ENCODE peak calls at places on chromosome 9, in nine cellular contexts. G is pancreas, S is neural crest cell, Z is breast epithelium, I is mesothelial cell of epicardium, V is psoas muscle, C is HFFc6, X is GM20000, R is mammary epithelial cell. N is an unnamed sample.

GRCh38 chr9:90641090-90641489 is 1.5 kb downstream of the DIRAS2 start:
- DNase-seq in G (no peak), S (no peak), Z (no peak), I (no peak), V (no peak), C (no peak), X (no peak), R (no peak), N (no peak)

GRCh38 chr9:93130861-93131481 is 3.1 kb downstream of the NINJ1 start:
- DNase-seq in G (peak), S (no peak), Z (no peak), I (no peak), V (peak), C (no peak), X (no peak), R (no peak), N (no peak)

GRCh38 chr9:96067004-96067403 is 191.5 kb downstream of the ERCC6L2 start:
- DNase-seq in G (no peak), S (no peak), Z (no peak), I (no peak), V (no peak), C (no peak), X (no peak), R (no peak), N (no peak)

GRCh38 chr9:125472926-125473701 is 211.5 kb downstream of the GAPVD1 start:
- DNase-seq in G (no peak), S (no peak), Z (no peak), I (no peak), V (no peak), C (peak), X (no peak), R (no peak), N (no peak)

GRCh38 chr9:114538241-114538640 is 33.0 kb upstream of the WHRN start:
- DNase-seq in G (no peak), S (no peak), Z (no peak), I (no peak), V (no peak), C (no peak), X (no peak), R (peak), N (no peak)

GRCh38 chr9:108053555-108054061 is 564.0 kb upstream of the KLF4 start:
- DNase-seq in G (peak), S (no peak), Z (peak), I (no peak), V (peak), C (peak), X (no peak), R (peak), N (no peak)

GRCh38 chr9:6054280-6055099 is 39.1 kb upstream of the RANBP6 start:
- DNase-seq in G (no peak), S (peak), Z (no peak), I (no peak), V (no peak), C (peak), X (peak), R (peak), N (no peak)

GRCh38 chr9:96478829-96479371 is 28.9 kb downstream of the HABP4 start:
- DNase-seq in G (no peak), S (no peak), Z (no peak), I (no peak), V (no peak), C (peak), X (no peak), R (no peak), N (no peak)

GRCh38 chr9:79028101-79028500 is 543.7 kb upstream of the TLE4 start:
- DNase-seq in G (no peak), S (no peak), Z (no peak), I (no peak), V (no peak), C (peak), X (no peak), R (peak), N (no peak)

GRCh38 chr9:136576269-136576626 is 30.4 kb upstream of the NOTCH1 start:
- DNase-seq in G (no peak), S (no peak), Z (peak), I (no peak), V (peak), C (no peak), X (no peak), R (peak), N (no peak)

GRCh38 chr9:35397923-35398322 is 92.0 kb upstream of the RUSC2 start:
- DNase-seq in G (no peak), S (no peak), Z (no peak), I (no peak), V (no peak), C (no peak), X (no peak), R (no peak), N (no peak)

GRCh38 chr9:95507456-95508241 is 9.1 kb downstream of the PTCH1 start:
- DNase-seq in G (peak), S (peak), Z (peak), I (no peak), V (peak), C (peak), X (peak), R (peak), N (no peak)

GRCh38 chr9:74309654-74310053 is 187.5 kb upstream of the RORB start:
- DNase-seq in G (no peak), S (no peak), Z (no peak), I (no peak), V (no peak), C (no peak), X (no peak), R (no peak), N (no peak)
- TF ChIP-seq CTCF in G (no peak), S (no peak), Z (no peak), I (no peak), V (no peak), C (no peak), X (no peak), R (no peak), N (peak)

DNA sequence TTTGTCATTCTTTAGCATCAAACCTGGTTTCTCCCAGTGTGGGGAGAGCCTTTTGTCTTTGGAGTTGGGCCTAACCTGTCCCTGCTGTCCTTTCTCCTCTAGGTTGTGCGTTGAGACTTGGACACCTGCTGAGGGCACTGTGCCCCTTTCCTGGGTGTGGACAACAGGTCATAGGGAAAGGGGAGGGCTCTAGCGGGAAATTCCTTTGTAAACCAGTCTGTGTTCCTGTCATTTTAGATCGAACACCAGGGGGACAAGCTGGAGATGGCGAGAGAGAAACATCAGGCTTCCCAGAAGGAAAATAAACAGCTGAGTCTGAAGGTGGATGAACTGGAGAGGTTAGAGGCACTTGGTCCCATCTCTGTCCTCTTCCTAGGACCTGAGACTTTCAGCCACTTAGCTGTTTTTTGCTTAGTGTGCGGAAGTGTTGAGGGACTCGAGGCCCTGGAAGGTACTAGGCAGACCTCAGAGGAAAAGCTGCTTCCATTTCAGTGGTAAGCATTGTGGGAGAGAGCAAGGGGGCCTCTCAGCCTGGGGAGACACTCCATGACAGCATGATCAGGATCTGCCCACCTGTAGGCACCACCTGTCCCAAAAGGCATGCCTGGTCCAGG is 8.6 kb upstream of the GLE1 start:
- DNase-seq in G (no peak), S (no peak), Z (no peak), I (no peak), V (no peak), C (no peak), X (no peak), R (no peak), N (no peak)
- TF ChIP-seq CTCF in G (no peak), S (no peak), Z (no peak), I (no peak), V (no peak), C (peak), X (no peak), R (no peak), N (no peak)

DNA sequence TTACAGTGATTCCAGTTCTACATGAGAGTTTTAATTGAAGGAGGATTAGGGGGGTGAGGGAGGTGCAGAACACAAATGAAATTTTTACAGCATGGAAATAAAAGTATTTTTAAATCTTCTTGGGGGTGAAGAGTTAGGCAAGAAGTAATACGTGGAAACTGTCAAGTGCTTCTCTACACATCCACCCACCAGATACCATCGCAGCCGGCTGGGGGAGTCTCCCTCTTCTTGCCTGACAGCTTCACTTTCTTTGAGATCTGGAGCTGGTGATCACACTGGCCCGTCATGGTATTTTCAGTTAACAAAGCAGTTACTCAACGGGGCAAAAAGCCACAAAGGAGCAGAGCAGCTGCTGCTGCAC is 2.6 kb upstream of the NR4A3 start:
- DNase-seq in G (no peak), S (no peak), Z (no peak), I (no peak), V (no peak), C (no peak), X (no peak), R (no peak), N (no peak)
- TF ChIP-seq CTCF in G (no peak), S (no peak), Z (no peak), I (no peak), V (no peak), C (no peak), X (no peak), R (no peak), N (no peak)

GRCh38 chr9:105447386-105447813 is 434 bp upstream of the FSD1L start:
- DNase-seq in G (no peak), S (no peak), Z (no peak), I (no peak), V (no peak), C (no peak), X (no peak), R (no peak), N (no peak)

GRCh38 chr9:105444130-105444529 is 3.7 kb upstream of the FSD1L start:
- DNase-seq in G (no peak), S (no peak), Z (no peak), I (no peak), V (no peak), C (peak), X (no peak), R (peak), N (no peak)

GRCh38 chr9:105445203-105445881 is 2.5 kb upstream of the FSD1L start:
- DNase-seq in G (no peak), S (no peak), Z (no peak), I (no peak), V (peak), C (no peak), X (no peak), R (no peak), N (no peak)

GRCh38 chr9:105449081-105449480 is 1.2 kb downstream of the FSD1L start:
- DNase-seq in G (no peak), S (no peak), Z (no peak), I (no peak), V (no peak), C (no peak), X (no peak), R (peak), N (no peak)

DNA sequence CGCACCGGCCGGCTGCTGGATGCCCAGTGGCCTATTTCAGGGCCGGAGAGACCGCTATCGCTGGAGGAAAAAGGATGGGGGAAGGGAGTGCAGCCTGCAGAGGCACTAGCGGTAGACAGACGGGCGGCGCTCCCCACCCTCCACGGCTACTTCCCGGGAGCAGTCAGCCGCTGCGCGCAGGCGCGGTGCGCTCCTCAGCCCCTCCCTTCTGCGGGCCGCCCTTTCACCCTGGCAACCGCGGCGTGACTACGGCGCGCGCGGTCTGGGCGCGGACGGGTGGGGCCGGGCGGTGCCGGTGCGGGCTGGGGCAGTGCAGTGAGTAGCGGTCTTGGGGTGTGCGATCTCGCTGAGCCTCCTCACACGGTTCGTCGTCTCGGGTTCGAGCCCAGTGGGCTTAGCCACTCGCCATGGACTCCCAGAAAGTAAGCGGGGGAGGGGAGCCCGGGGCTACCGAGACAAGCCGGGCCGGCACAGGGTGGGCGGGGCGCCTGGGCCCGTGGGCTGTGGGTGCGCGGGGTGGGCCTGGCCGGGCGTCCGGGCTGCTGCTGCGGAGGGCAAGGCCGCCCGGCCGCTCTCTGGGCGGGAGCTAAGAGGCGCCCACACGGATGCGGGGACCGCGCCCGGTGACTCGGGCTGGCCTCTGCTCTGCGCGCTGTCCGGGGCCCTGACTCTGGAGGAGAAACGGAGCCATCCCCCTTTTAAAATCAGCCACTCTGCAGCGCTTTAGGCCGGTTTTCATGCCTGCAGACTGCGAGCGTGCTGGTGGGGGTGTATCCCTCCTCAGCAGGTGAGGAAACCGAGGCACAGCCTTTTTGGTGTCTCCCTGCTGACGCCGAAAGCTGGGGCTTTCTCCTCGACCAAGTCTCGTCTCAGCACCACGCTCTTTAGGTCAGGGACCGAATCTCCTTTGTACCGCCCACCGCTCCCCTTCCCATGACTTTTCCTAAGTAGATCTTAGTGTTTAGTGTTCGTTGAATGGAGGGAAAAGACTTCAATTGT is at the start of gene FSD1L:
- DNase-seq in G (peak), S (peak), Z (peak), I (peak), V (peak), C (peak), X (peak), R (peak), N (peak)
- TF ChIP-seq CTCF in G (no peak), S (no peak), Z (no peak), I (no peak), V (peak), C (peak), X (peak), R (no peak), N (peak)